ENCODE peak calls at places on chromosomes 11 and 22, in ten cellular contexts. One of them, this sample, is unnamed.

GRCh38 chr11:44904261-44905080 is 46.2 kb downstream of the TP53I11 start:
- DNase-seq in kidney epithelial cell: no peak
- DNase-seq in M059J: no peak
- DNase-seq in HAP-1: no peak
- DNase-seq in pancreas: no peak
- DNase-seq in Caki2: no peak
- DNase-seq in hepatic stellate cell: no peak
- DNase-seq in NCI-H1930: no peak
- DNase-seq in ureter: no peak
- DNase-seq in stimulated activated CD8-positive, alpha-beta memory T cell treated with anti-CD3 and anti-CD28 coated beads, Interleukin-15, amount 100 ng/mL, for 1 hour: no peak
- DNase-seq in this sample: no peak

GRCh38 chr11:128279861-128280260 is 307.5 kb downstream of the ETS1 start:
- DNase-seq in HAP-1: no peak
- DNase-seq in ureter: no peak
- DNase-seq in pancreas: no peak
- DNase-seq in M059J: peak; percentile 58
- DNase-seq in kidney epithelial cell: no peak
- DNase-seq in NCI-H1930: no peak
- DNase-seq in stimulated activated CD8-positive, alpha-beta memory T cell treated with anti-CD3 and anti-CD28 coated beads, Interleukin-15, amount 100 ng/mL, for 1 hour: no peak
- DNase-seq in hepatic stellate cell: no peak
- DNase-seq in Caki2: no peak
- DNase-seq in this sample: no peak

GRCh38 chr11:92552942-92553341 is 328.3 kb downstream of the FAT3 start:
- DNase-seq in pancreas: no peak
- DNase-seq in NCI-H1930: no peak
- DNase-seq in Caki2: peak; percentile 5
- DNase-seq in hepatic stellate cell: no peak
- DNase-seq in kidney epithelial cell: no peak
- DNase-seq in HAP-1: no peak
- DNase-seq in stimulated activated CD8-positive, alpha-beta memory T cell treated with anti-CD3 and anti-CD28 coated beads, Interleukin-15, amount 100 ng/mL, for 1 hour: no peak
- DNase-seq in ureter: no peak
- DNase-seq in M059J: peak; percentile 6
- DNase-seq in this sample: no peak

GRCh38 chr11:110028904-110029303 is 64.3 kb upstream of the ZC3H12C start:
- DNase-seq in Caki2: no peak
- DNase-seq in M059J: peak; percentile 18
- DNase-seq in NCI-H1930: no peak
- DNase-seq in HAP-1: no peak
- DNase-seq in kidney epithelial cell: no peak
- DNase-seq in stimulated activated CD8-positive, alpha-beta memory T cell treated with anti-CD3 and anti-CD28 coated beads, Interleukin-15, amount 100 ng/mL, for 1 hour: no peak
- DNase-seq in hepatic stellate cell: no peak
- DNase-seq in pancreas: no peak
- DNase-seq in ureter: no peak
- DNase-seq in this sample: no peak

GRCh38 chr22:49934891-49935557 is 16.6 kb downstream of the CRELD2 start:
- DNase-seq in hepatic stellate cell: peak; percentile 61
- DNase-seq in NCI-H1930: no peak
- DNase-seq in kidney epithelial cell: no peak
- DNase-seq in HAP-1: peak; percentile 83
- DNase-seq in stimulated activated CD8-positive, alpha-beta memory T cell treated with anti-CD3 and anti-CD28 coated beads, Interleukin-15, amount 100 ng/mL, for 1 hour: peak; percentile 73
- DNase-seq in ureter: peak; percentile 90
- DNase-seq in Caki2: no peak
- DNase-seq in M059J: peak; percentile 51
- DNase-seq in pancreas: peak; percentile 89
- DNase-seq in this sample: no peak

GRCh38 chr11:27910186-27910941 is 197.6 kb downstream of the KIF18A start:
- DNase-seq in hepatic stellate cell: no peak
- DNase-seq in HAP-1: no peak
- DNase-seq in kidney epithelial cell: no peak
- DNase-seq in M059J: peak; percentile 96
- DNase-seq in ureter: no peak
- DNase-seq in NCI-H1930: no peak
- DNase-seq in stimulated activated CD8-positive, alpha-beta memory T cell treated with anti-CD3 and anti-CD28 coated beads, Interleukin-15, amount 100 ng/mL, for 1 hour: no peak
- DNase-seq in pancreas: no peak
- DNase-seq in Caki2: peak; percentile 29
- DNase-seq in this sample: peak; percentile 88

GRCh38 chr22:19951351-19951750 is 9.7 kb upstream of the TXNRD2 start:
- DNase-seq in NCI-H1930: no peak
- DNase-seq in hepatic stellate cell: no peak
- DNase-seq in M059J: no peak
- DNase-seq in Caki2: no peak
- DNase-seq in kidney epithelial cell: no peak
- DNase-seq in pancreas: peak; percentile 18
- DNase-seq in stimulated activated CD8-positive, alpha-beta memory T cell treated with anti-CD3 and anti-CD28 coated beads, Interleukin-15, amount 100 ng/mL, for 1 hour: no peak
- DNase-seq in ureter: no peak
- DNase-seq in HAP-1: no peak
- DNase-seq in this sample: no peak

GRCh38 chr11:71304045-71304444 is 51.7 kb upstream of the SHANK2 start:
- DNase-seq in ureter: peak; percentile 5
- DNase-seq in stimulated activated CD8-positive, alpha-beta memory T cell treated with anti-CD3 and anti-CD28 coated beads, Interleukin-15, amount 100 ng/mL, for 1 hour: no peak
- DNase-seq in HAP-1: no peak
- DNase-seq in hepatic stellate cell: no peak
- DNase-seq in M059J: no peak
- DNase-seq in Caki2: no peak
- DNase-seq in NCI-H1930: no peak
- DNase-seq in kidney epithelial cell: no peak
- DNase-seq in pancreas: no peak
- DNase-seq in this sample: no peak

GRCh38 chr22:50504245-50505211 is 3.0 kb downstream of the LMF2 start:
- DNase-seq in NCI-H1930: no peak
- DNase-seq in ureter: peak; percentile 79
- DNase-seq in Caki2: no peak
- DNase-seq in pancreas: peak; percentile 93
- DNase-seq in kidney epithelial cell: no peak
- DNase-seq in HAP-1: no peak
- DNase-seq in hepatic stellate cell: no peak
- DNase-seq in stimulated activated CD8-positive, alpha-beta memory T cell treated with anti-CD3 and anti-CD28 coated beads, Interleukin-15, amount 100 ng/mL, for 1 hour: no peak
- DNase-seq in M059J: no peak
- DNase-seq in this sample: no peak

GRCh38 chr11:70826541-70826943 is 425.8 kb downstream of the SHANK2 start:
- DNase-seq in M059J: no peak
- DNase-seq in Caki2: no peak
- DNase-seq in HAP-1: no peak
- DNase-seq in stimulated activated CD8-positive, alpha-beta memory T cell treated with anti-CD3 and anti-CD28 coated beads, Interleukin-15, amount 100 ng/mL, for 1 hour: no peak
- DNase-seq in kidney epithelial cell: no peak
- DNase-seq in hepatic stellate cell: peak; percentile 49
- DNase-seq in NCI-H1930: no peak
- DNase-seq in pancreas: peak; percentile 75
- DNase-seq in ureter: no peak
- DNase-seq in this sample: no peak

GRCh38 chr11:9692696-9693095 is 28.8 kb downstream of the SWAP70 start:
- DNase-seq in kidney epithelial cell: no peak
- DNase-seq in pancreas: no peak
- DNase-seq in NCI-H1930: no peak
- DNase-seq in ureter: no peak
- DNase-seq in Caki2: no peak
- DNase-seq in stimulated activated CD8-positive, alpha-beta memory T cell treated with anti-CD3 and anti-CD28 coated beads, Interleukin-15, amount 100 ng/mL, for 1 hour: no peak
- DNase-seq in M059J: no peak
- DNase-seq in HAP-1: no peak
- DNase-seq in hepatic stellate cell: no peak
- DNase-seq in this sample: no peak

GRCh38 chr11:13016415-13016814 is 7.3 kb downstream of the RASSF10 start:
- DNase-seq in stimulated activated CD8-positive, alpha-beta memory T cell treated with anti-CD3 and anti-CD28 coated beads, Interleukin-15, amount 100 ng/mL, for 1 hour: no peak
- DNase-seq in pancreas: no peak
- DNase-seq in kidney epithelial cell: no peak
- DNase-seq in hepatic stellate cell: no peak
- DNase-seq in NCI-H1930: no peak
- DNase-seq in M059J: peak; percentile 46
- DNase-seq in ureter: no peak
- DNase-seq in HAP-1: no peak
- DNase-seq in Caki2: peak; percentile 22
- DNase-seq in this sample: no peak

GRCh38 chr22:46754110-46754799 is 8.2 kb upstream of the TBC1D22A start:
- DNase-seq in hepatic stellate cell: peak; percentile 98
- DNase-seq in Caki2: peak; percentile 98
- DNase-seq in M059J: peak; percentile 97
- DNase-seq in HAP-1: no peak
- DNase-seq in kidney epithelial cell: peak; percentile 89
- DNase-seq in stimulated activated CD8-positive, alpha-beta memory T cell treated with anti-CD3 and anti-CD28 coated beads, Interleukin-15, amount 100 ng/mL, for 1 hour: no peak
- DNase-seq in pancreas: peak; percentile 95
- DNase-seq in NCI-H1930: no peak
- DNase-seq in ureter: peak; percentile 96
- DNase-seq in this sample: peak; percentile 99

GRCh38 chr11:132999519-132999918 is 532.8 kb downstream of the OPCML start:
- DNase-seq in Caki2: no peak
- DNase-seq in hepatic stellate cell: no peak
- DNase-seq in pancreas: no peak
- DNase-seq in HAP-1: no peak
- DNase-seq in NCI-H1930: no peak
- DNase-seq in kidney epithelial cell: no peak
- DNase-seq in M059J: peak; percentile 8
- DNase-seq in stimulated activated CD8-positive, alpha-beta memory T cell treated with anti-CD3 and anti-CD28 coated beads, Interleukin-15, amount 100 ng/mL, for 1 hour: no peak
- DNase-seq in ureter: no peak
- DNase-seq in this sample: no peak

GRCh38 chr11:96200243-96200642 is 142.8 kb downstream of the MAML2 start:
- DNase-seq in M059J: peak; percentile 81
- DNase-seq in HAP-1: no peak
- DNase-seq in hepatic stellate cell: no peak
- DNase-seq in pancreas: no peak
- DNase-seq in Caki2: peak; percentile 80
- DNase-seq in ureter: no peak
- DNase-seq in kidney epithelial cell: no peak
- DNase-seq in stimulated activated CD8-positive, alpha-beta memory T cell treated with anti-CD3 and anti-CD28 coated beads, Interleukin-15, amount 100 ng/mL, for 1 hour: no peak
- DNase-seq in NCI-H1930: no peak
- DNase-seq in this sample: peak; percentile 54

GRCh38 chr11:7154881-7155344 is 66.1 kb downstream of the RBMXL2 start:
- DNase-seq in kidney epithelial cell: no peak
- DNase-seq in ureter: no peak
- DNase-seq in NCI-H1930: no peak
- DNase-seq in M059J: peak; percentile 31
- DNase-seq in hepatic stellate cell: peak; percentile 44
- DNase-seq in HAP-1: no peak
- DNase-seq in pancreas: no peak
- DNase-seq in Caki2: no peak
- DNase-seq in stimulated activated CD8-positive, alpha-beta memory T cell treated with anti-CD3 and anti-CD28 coated beads, Interleukin-15, amount 100 ng/mL, for 1 hour: no peak
- DNase-seq in this sample: no peak

GRCh38 chr11:92828576-92828975 is 140.9 kb upstream of the MTNR1B start:
- DNase-seq in hepatic stellate cell: no peak
- DNase-seq in Caki2: no peak
- DNase-seq in NCI-H1930: no peak
- DNase-seq in pancreas: no peak
- DNase-seq in M059J: no peak
- DNase-seq in ureter: no peak
- DNase-seq in HAP-1: no peak
- DNase-seq in kidney epithelial cell: no peak
- DNase-seq in stimulated activated CD8-positive, alpha-beta memory T cell treated with anti-CD3 and anti-CD28 coated beads, Interleukin-15, amount 100 ng/mL, for 1 hour: no peak
- DNase-seq in this sample: no peak

GRCh38 chr22:42316988-42317387 is 46.5 kb upstream of the TCF20 start:
- DNase-seq in Caki2: peak; percentile 66
- DNase-seq in M059J: peak; percentile 56
- DNase-seq in hepatic stellate cell: no peak
- DNase-seq in HAP-1: no peak
- DNase-seq in ureter: peak; percentile 65
- DNase-seq in pancreas: no peak
- DNase-seq in NCI-H1930: no peak
- DNase-seq in stimulated activated CD8-positive, alpha-beta memory T cell treated with anti-CD3 and anti-CD28 coated beads, Interleukin-15, amount 100 ng/mL, for 1 hour: no peak
- DNase-seq in kidney epithelial cell: peak; percentile 14
- DNase-seq in this sample: no peak

GRCh38 chr11:106216281-106216680 is 138.8 kb downstream of the AASDHPPT start:
- DNase-seq in kidney epithelial cell: no peak
- DNase-seq in ureter: no peak
- DNase-seq in NCI-H1930: no peak
- DNase-seq in pancreas: no peak
- DNase-seq in Caki2: no peak
- DNase-seq in M059J: no peak
- DNase-seq in HAP-1: no peak
- DNase-seq in hepatic stellate cell: no peak
- DNase-seq in stimulated activated CD8-positive, alpha-beta memory T cell treated with anti-CD3 and anti-CD28 coated beads, Interleukin-15, amount 100 ng/mL, for 1 hour: no peak
- DNase-seq in this sample: no peak

GRCh38 chr11:130634981-130635473 is 186.6 kb downstream of the ADAMTS15 start:
- DNase-seq in Caki2: peak; percentile 14
- DNase-seq in NCI-H1930: no peak
- DNase-seq in hepatic stellate cell: peak; percentile 47
- DNase-seq in ureter: no peak
- DNase-seq in HAP-1: no peak
- DNase-seq in pancreas: no peak
- DNase-seq in kidney epithelial cell: peak; percentile 41
- DNase-seq in M059J: peak; percentile 85
- DNase-seq in stimulated activated CD8-positive, alpha-beta memory T cell treated with anti-CD3 and anti-CD28 coated beads, Interleukin-15, amount 100 ng/mL, for 1 hour: no peak
- DNase-seq in this sample: peak; percentile 54

GRCh38 chr11:119100246-119100959 is 1.2 kb downstream of the DPAGT1 start:
- DNase-seq in stimulated activated CD8-positive, alpha-beta memory T cell treated with anti-CD3 and anti-CD28 coated beads, Interleukin-15, amount 100 ng/mL, for 1 hour: no peak
- DNase-seq in HAP-1: peak; percentile 54
- DNase-seq in pancreas: peak; percentile 27
- DNase-seq in NCI-H1930: no peak
- DNase-seq in ureter: no peak
- DNase-seq in kidney epithelial cell: no peak
- DNase-seq in M059J: peak; percentile 43
- DNase-seq in Caki2: peak; percentile 51
- DNase-seq in hepatic stellate cell: peak; percentile 51
- DNase-seq in this sample: peak; percentile 34

GRCh38 chr11:1767399-1768140 is 3.8 kb upstream of the CTSD start:
- DNase-seq in NCI-H1930: no peak
- DNase-seq in stimulated activated CD8-positive, alpha-beta memory T cell treated with anti-CD3 and anti-CD28 coated beads, Interleukin-15, amount 100 ng/mL, for 1 hour: no peak
- DNase-seq in M059J: no peak
- DNase-seq in Caki2: no peak
- DNase-seq in HAP-1: no peak
- DNase-seq in kidney epithelial cell: no peak
- DNase-seq in hepatic stellate cell: no peak
- DNase-seq in pancreas: peak; percentile 62
- DNase-seq in ureter: no peak
- DNase-seq in this sample: no peak

GRCh38 chr11:97883086-97883485 is 1137.7 kb upstream of the CNTN5 start:
- DNase-seq in ureter: no peak
- DNase-seq in stimulated activated CD8-positive, alpha-beta memory T cell treated with anti-CD3 and anti-CD28 coated beads, Interleukin-15, amount 100 ng/mL, for 1 hour: no peak
- DNase-seq in Caki2: peak; percentile 20
- DNase-seq in hepatic stellate cell: no peak
- DNase-seq in HAP-1: no peak
- DNase-seq in NCI-H1930: no peak
- DNase-seq in M059J: peak; percentile 6
- DNase-seq in pancreas: no peak
- DNase-seq in kidney epithelial cell: no peak
- DNase-seq in this sample: no peak

GRCh38 chr11:130457909-130458729 is 9.7 kb downstream of the ADAMTS15 start:
- DNase-seq in NCI-H1930: no peak
- DNase-seq in Caki2: no peak
- DNase-seq in kidney epithelial cell: no peak
- DNase-seq in ureter: no peak
- DNase-seq in HAP-1: no peak
- DNase-seq in pancreas: no peak
- DNase-seq in hepatic stellate cell: no peak
- DNase-seq in stimulated activated CD8-positive, alpha-beta memory T cell treated with anti-CD3 and anti-CD28 coated beads, Interleukin-15, amount 100 ng/mL, for 1 hour: no peak
- DNase-seq in M059J: no peak
- DNase-seq in this sample: no peak

GRCh38 chr22:49948958-49949913 is 11.3 kb upstream of the PIM3 start:
- DNase-seq in Caki2: peak; percentile 82
- DNase-seq in kidney epithelial cell: no peak
- DNase-seq in stimulated activated CD8-positive, alpha-beta memory T cell treated with anti-CD3 and anti-CD28 coated beads, Interleukin-15, amount 100 ng/mL, for 1 hour: no peak
- DNase-seq in NCI-H1930: no peak
- DNase-seq in M059J: no peak
- DNase-seq in HAP-1: no peak
- DNase-seq in ureter: no peak
- DNase-seq in hepatic stellate cell: no peak
- DNase-seq in pancreas: peak; percentile 98
- DNase-seq in this sample: no peak

GRCh38 chr11:73228268-73229134 is 10.4 kb downstream of the P2RY2 start:
- DNase-seq in HAP-1: no peak
- DNase-seq in M059J: no peak
- DNase-seq in pancreas: no peak
- DNase-seq in ureter: no peak
- DNase-seq in NCI-H1930: no peak
- DNase-seq in hepatic stellate cell: no peak
- DNase-seq in stimulated activated CD8-positive, alpha-beta memory T cell treated with anti-CD3 and anti-CD28 coated beads, Interleukin-15, amount 100 ng/mL, for 1 hour: no peak
- DNase-seq in kidney epithelial cell: no peak
- DNase-seq in Caki2: no peak
- DNase-seq in this sample: no peak

GRCh38 chr22:36377022-36377631 is 10.6 kb downstream of the MYH9 start:
- DNase-seq in HAP-1: no peak
- DNase-seq in ureter: no peak
- DNase-seq in pancreas: no peak
- DNase-seq in hepatic stellate cell: no peak
- DNase-seq in Caki2: no peak
- DNase-seq in M059J: no peak
- DNase-seq in stimulated activated CD8-positive, alpha-beta memory T cell treated with anti-CD3 and anti-CD28 coated beads, Interleukin-15, amount 100 ng/mL, for 1 hour: no peak
- DNase-seq in kidney epithelial cell: no peak
- DNase-seq in NCI-H1930: no peak
- DNase-seq in this sample: no peak

GRCh38 chr11:26014456-26015115 is 317.3 kb upstream of the ANO3 start:
- DNase-seq in hepatic stellate cell: no peak
- DNase-seq in Caki2: no peak
- DNase-seq in pancreas: no peak
- DNase-seq in ureter: no peak
- DNase-seq in NCI-H1930: no peak
- DNase-seq in stimulated activated CD8-positive, alpha-beta memory T cell treated with anti-CD3 and anti-CD28 coated beads, Interleukin-15, amount 100 ng/mL, for 1 hour: no peak
- DNase-seq in kidney epithelial cell: no peak
- DNase-seq in M059J: no peak
- DNase-seq in HAP-1: no peak
- DNase-seq in this sample: no peak